ENCODE peak calls at places on chromosomes 4 and X, in six cellular contexts. C is BJ, E is tibial artery, G is ovary, K is MCF 10A, F is HFF-Myc. B is an unnamed sample.

GRCh38 chrX:21661316-21661715 is 3.2 kb upstream of the KLHL34 start:
- DNase-seq in C (no peak), G (no peak), E (no peak), K (no peak), F (no peak), B (no peak)

GRCh38 chrX:107710617-107711391 is 64.8 kb downstream of the TSC22D3 start:
- DNase-seq in C (peak; percentile 86), F (peak; percentile 69), E (peak; percentile 66), G (peak; percentile 47), K (peak; percentile 86), B (peak; percentile 97)

GRCh38 chrX:130118396-130118795 is 8.1 kb upstream of the ELF4 start:
- DNase-seq in G (peak; percentile 68), F (peak; percentile 52), C (no peak), K (peak; percentile 73), E (no peak), B (peak; percentile 48)

GRCh38 chr4:15001248-15001824 is 945 bp upstream of the CPEB2 start:
- DNase-seq in G (peak; percentile 84), E (peak; percentile 88), K (peak; percentile 93), C (peak; percentile 74), F (peak; percentile 32), B (peak; percentile 86)

GRCh38 chrX:20547649-20548051 is 280.9 kb upstream of the RPS6KA3 start:
- DNase-seq in E (peak; percentile 24), C (no peak), F (no peak), K (peak; percentile 26), G (no peak), B (peak; percentile 1)

GRCh38 chrX:63436865-63437264 is 85.7 kb upstream of the SPIN4 start:
- DNase-seq in K (no peak), E (no peak), G (no peak), C (no peak), F (no peak), B (no peak)

GRCh38 chr4:168386002-168386401 is 67.5 kb upstream of the DDX60 start:
- DNase-seq in E (no peak), F (no peak), K (no peak), C (no peak), G (no peak), B (no peak)

GRCh38 chr4:144903953-144904711 is 193.9 kb downstream of the ANAPC10 start:
- DNase-seq in F (no peak), K (peak; percentile 28), G (no peak), E (no peak), C (no peak), B (no peak)

GRCh38 chrX:77087529-77088169 is 359.5 kb upstream of the FGF16 start:
- DNase-seq in C (no peak), K (peak; percentile 39), G (no peak), E (peak; percentile 52), F (no peak), B (peak; percentile 13)

GRCh38 chr4:36385951-36386561 is 104.6 kb downstream of the DTHD1 start:
- DNase-seq in G (no peak), E (no peak), K (no peak), C (no peak), F (no peak), B (no peak)

GRCh38 chr4:56050584-56050983 is 101.8 kb downstream of the CEP135 start:
- DNase-seq in K (no peak), G (no peak), E (no peak), F (no peak), C (no peak), B (no peak)

GRCh38 chr4:96164814-96165351 is 325.0 kb downstream of the PDHA2 start:
- DNase-seq in F (no peak), K (peak; percentile 26), G (no peak), E (no peak), C (peak; percentile 14), B (peak; percentile 2)

GRCh38 chr4:36551697-36552214 is 270.3 kb downstream of the DTHD1 start:
- DNase-seq in E (no peak), G (no peak), C (no peak), K (peak; percentile 61), F (no peak), B (no peak)

GRCh38 chr4:127007336-127007735 is 625.4 kb upstream of the INTU start:
- DNase-seq in G (no peak), K (no peak), F (no peak), E (no peak), C (no peak), B (no peak)

GRCh38 chr4:78293841-78294301 is 236.7 kb downstream of the FRAS1 start:
- DNase-seq in K (peak; percentile 61), C (peak; percentile 65), E (no peak), F (peak; percentile 29), G (no peak), B (peak; percentile 95)

GRCh38 chrX:20217279-20217678 is 49.4 kb downstream of the RPS6KA3 start:
- DNase-seq in F (peak; percentile 24), K (peak; percentile 71), E (no peak), G (no peak), C (no peak), B (peak; percentile 30)

GRCh38 chr4:128600410-128600809 is 209.1 kb upstream of the JADE1 start:
- DNase-seq in C (no peak), K (peak; percentile 48), F (no peak), E (peak; percentile 41), G (peak; percentile 52), B (no peak)

GRCh38 chr4:15587649-15588048 is 67.5 kb downstream of the FBXL5 start:
- DNase-seq in E (peak; percentile 31), G (no peak), C (no peak), K (peak; percentile 53), F (no peak), B (no peak)

GRCh38 chrX:74451450-74452198 is 30.3 kb downstream of the SLC16A2 start:
- DNase-seq in G (no peak), K (no peak), E (no peak), F (no peak), C (no peak), B (no peak)

GRCh38 chrX:118346258-118347094 is 570 bp downstream of the WDR44 start:
- DNase-seq in G (no peak), E (peak; percentile 28), F (no peak), K (peak; percentile 39), C (no peak), B (peak; percentile 4)

GRCh38 chrX:12956704-12957541 is 18.0 kb upstream of the TMSB4X start:
- DNase-seq in F (no peak), K (peak; percentile 70), E (no peak), G (no peak), C (no peak), B (peak; percentile 11)

GRCh38 chr4:16897351-16897750 is 1.1 kb downstream of the LDB2 start:
- DNase-seq in E (no peak), C (no peak), F (no peak), G (no peak), K (no peak), B (peak; percentile 12)

GRCh38 chr4:138614462-138615142 is 372.5 kb upstream of the SLC7A11 start:
- DNase-seq in K (no peak), G (no peak), E (no peak), F (no peak), C (no peak), B (no peak)

GRCh38 chrX:129648514-129649267 is 6.1 kb downstream of the APLN start:
- DNase-seq in K (no peak), C (no peak), E (no peak), G (no peak), F (no peak), B (no peak)

GRCh38 chr4:82900335-82901128 is at the start of gene THAP9:
- DNase-seq in G (peak; percentile 97), E (peak; percentile 99), C (peak; percentile 97), K (peak; percentile 99), F (peak; percentile 97), B (peak; percentile 100)

GRCh38 chr4:139593091-139593564 is 37.1 kb upstream of the SETD7 start:
- DNase-seq in C (no peak), F (no peak), K (no peak), G (no peak), E (no peak), B (peak; percentile 73)

GRCh38 chrX:113512700-113513395 is 672.2 kb upstream of the AMOT start:
- DNase-seq in K (peak; percentile 57), G (no peak), C (no peak), E (no peak), F (no peak), B (peak; percentile 72)

GRCh38 chr4:137032242-137032641 is 500.1 kb downstream of the PCDH18 start:
- DNase-seq in C (no peak), E (no peak), K (peak; percentile 38), G (no peak), F (no peak), B (no peak)

GRCh38 chr4:5034206-5034605 is 14.9 kb upstream of the CYTL1 start:
- DNase-seq in G (no peak), F (no peak), K (no peak), E (no peak), C (no peak), B (no peak)

GRCh38 chr4:94373752-94374151 is 31.1 kb upstream of the HPGDS start:
- DNase-seq in C (no peak), F (no peak), K (no peak), G (no peak), E (no peak), B (no peak)

GRCh38 chr4:81635747-81636146 is 164.0 kb upstream of the RASGEF1B start:
- DNase-seq in C (no peak), K (no peak), G (no peak), F (no peak), E (peak; percentile 76), B (no peak)

GRCh38 chr4:143358419-143358818 is 21.7 kb downstream of the GAB1 start:
- DNase-seq in K (no peak), E (no peak), G (no peak), F (no peak), C (no peak), B (no peak)

GRCh38 chr4:17708992-17709759 is 72.2 kb downstream of the FAM184B start:
- DNase-seq in K (no peak), E (no peak), F (no peak), G (no peak), C (no peak), B (no peak)

GRCh38 chr4:3752022-3752421 is 14.2 kb upstream of the ADRA2C start:
- DNase-seq in F (no peak), C (no peak), E (no peak), G (no peak), K (no peak), B (no peak)
- TF ChIP-seq CTCF in F (no peak), C (no peak), E (no peak), G (no peak), K (no peak), B (no peak)

GRCh38 chr4:107380836-107381438 is 339.1 kb downstream of the PAPSS1 start:
- DNase-seq in K (no peak), G (no peak), C (no peak), F (no peak), E (no peak), B (peak; percentile 33)
- TF ChIP-seq CTCF in K (no peak), G (no peak), C (peak; percentile 46), F (peak; percentile 27), E (no peak), B (peak; percentile 77)

DNA sequence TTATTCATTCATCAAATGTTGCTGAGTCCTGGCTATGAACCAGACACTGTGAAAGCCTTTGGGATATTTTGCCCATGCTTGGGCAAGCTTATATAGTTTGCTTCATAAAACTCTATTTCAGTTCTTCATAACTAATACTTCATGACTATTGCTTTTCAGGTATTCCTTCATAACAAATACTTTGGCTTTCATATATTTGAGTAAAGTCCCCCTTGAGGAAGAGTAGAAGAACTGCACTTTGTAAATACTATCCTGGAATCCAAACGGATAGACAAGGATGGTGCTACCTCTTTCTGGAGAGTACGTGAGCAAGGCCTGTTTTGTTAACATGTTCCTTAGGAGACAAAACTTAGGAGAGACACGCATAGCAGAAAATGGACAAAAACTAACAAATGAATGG is 1.7 kb upstream of the AFP start:
- DNase-seq in F (no peak), G (no peak), E (no peak), C (no peak), K (peak; percentile 24), B (peak; percentile 11)
- TF ChIP-seq CTCF in F (peak; percentile 44), G (no peak), E (peak; percentile 16), C (peak; percentile 54), K (peak; percentile 40), B (peak; percentile 75)

GRCh38 chrX:134144231-134144630 is 92.8 kb upstream of the CCDC160 start:
- DNase-seq in F (no peak), G (no peak), C (no peak), E (no peak), K (peak; percentile 36), B (no peak)
- TF ChIP-seq CTCF in F (peak; percentile 27), G (no peak), C (peak; percentile 30), E (no peak), K (peak; percentile 38), B (peak; percentile 52)

B was measured in HFFc6.